ENCODE peak calls at places on chromosomes 11 and 22, in four cellular contexts. One of them, this sample, is unnamed.

GRCh38 chr11:87299041-87299481 is 261.3 kb downstream of the TMEM135 start:
- DNase-seq in H1: no peak
- DNase-seq in endodermal cell: peak
- DNase-seq in IMR-90: no peak
- DNase-seq in this sample: no peak

GRCh38 chr11:64772318-64773018 is 5.9 kb downstream of the SF1 start:
- DNase-seq in H1: no peak
- DNase-seq in endodermal cell: no peak
- DNase-seq in IMR-90: no peak
- DNase-seq in this sample: no peak

GRCh38 chr11:27701262-27702105 is 1.2 kb upstream of the BDNF start:
- DNase-seq in H1: no peak
- DNase-seq in endodermal cell: no peak
- DNase-seq in IMR-90: peak
- DNase-seq in this sample: no peak

GRCh38 chr11:73389134-73389525 is 12.9 kb downstream of the RELT start:
- DNase-seq in H1: no peak
- DNase-seq in endodermal cell: no peak
- DNase-seq in IMR-90: no peak
- DNase-seq in this sample: no peak

GRCh38 chr11:122486793-122487495 is 168.6 kb upstream of the UBASH3B start:
- DNase-seq in H1: peak
- DNase-seq in endodermal cell: peak
- DNase-seq in IMR-90: peak
- DNase-seq in this sample: peak

GRCh38 chr11:116927163-116927772 is 89.8 kb upstream of the APOA1 start:
- DNase-seq in H1: no peak
- DNase-seq in endodermal cell: no peak
- DNase-seq in IMR-90: no peak
- DNase-seq in this sample: no peak

GRCh38 chr11:120057595-120058581 is 80.0 kb downstream of the TRIM29 start:
- DNase-seq in H1: peak
- DNase-seq in endodermal cell: peak
- DNase-seq in IMR-90: no peak
- DNase-seq in this sample: peak

GRCh38 chr22:48755332-48755949 is 1072.2 kb downstream of the BRD1 start:
- DNase-seq in H1: no peak
- DNase-seq in endodermal cell: peak
- DNase-seq in IMR-90: no peak
- DNase-seq in this sample: no peak

GRCh38 chr11:131785801-131786200 is 415.4 kb downstream of the NTM start:
- DNase-seq in H1: no peak
- DNase-seq in endodermal cell: no peak
- DNase-seq in IMR-90: no peak
- DNase-seq in this sample: no peak

GRCh38 chr11:22690891-22691290 is 24.5 kb downstream of the GAS2 start:
- DNase-seq in H1: no peak
- DNase-seq in endodermal cell: no peak
- DNase-seq in IMR-90: no peak
- DNase-seq in this sample: no peak

GRCh38 chr22:19419464-19420178 is 11.9 kb downstream of the HIRA start:
- DNase-seq in H1: no peak
- DNase-seq in endodermal cell: peak
- DNase-seq in IMR-90: peak
- DNase-seq in this sample: no peak

GRCh38 chr11:66011239-66011784 is 496 bp upstream of the CST6 start:
- DNase-seq in H1: no peak
- DNase-seq in endodermal cell: peak
- DNase-seq in IMR-90: peak
- DNase-seq in this sample: peak

GRCh38 chr22:38715852-38716251 is 10.1 kb downstream of the GTPBP1 start:
- DNase-seq in H1: no peak
- DNase-seq in endodermal cell: no peak
- DNase-seq in IMR-90: no peak
- DNase-seq in this sample: no peak

GRCh38 chr11:13486926-13487660 is 8.7 kb downstream of the PTH start:
- DNase-seq in H1: peak
- DNase-seq in endodermal cell: peak
- DNase-seq in IMR-90: no peak
- DNase-seq in this sample: no peak

GRCh38 chr11:14418801-14419417 is 59.9 kb upstream of the RRAS2 start:
- DNase-seq in H1: no peak
- DNase-seq in endodermal cell: peak
- DNase-seq in IMR-90: peak
- DNase-seq in this sample: no peak

GRCh38 chr11:75637998-75638397 is 30.8 kb downstream of the MAP6 start:
- DNase-seq in H1: no peak
- DNase-seq in endodermal cell: no peak
- DNase-seq in IMR-90: no peak
- DNase-seq in this sample: no peak

GRCh38 chr22:48065852-48066251 is 1303.4 kb downstream of the TBC1D22A start:
- DNase-seq in H1: no peak
- DNase-seq in endodermal cell: no peak
- DNase-seq in IMR-90: no peak
- DNase-seq in this sample: no peak

GRCh38 chr11:79092791-79093313 is 348.0 kb downstream of the TENM4 start:
- DNase-seq in H1: no peak
- DNase-seq in endodermal cell: no peak
- DNase-seq in IMR-90: peak
- DNase-seq in this sample: no peak

GRCh38 chr11:130533871-130534270 is 85.4 kb downstream of the ADAMTS15 start:
- DNase-seq in H1: no peak
- DNase-seq in endodermal cell: no peak
- DNase-seq in IMR-90: no peak
- DNase-seq in this sample: no peak
- H3K9ac ChIP-seq in H1: no peak
- H3K9ac ChIP-seq in endodermal cell: no peak
- H3K9ac ChIP-seq in IMR-90: no peak
- H3K9ac ChIP-seq in this sample: no peak

DNA sequence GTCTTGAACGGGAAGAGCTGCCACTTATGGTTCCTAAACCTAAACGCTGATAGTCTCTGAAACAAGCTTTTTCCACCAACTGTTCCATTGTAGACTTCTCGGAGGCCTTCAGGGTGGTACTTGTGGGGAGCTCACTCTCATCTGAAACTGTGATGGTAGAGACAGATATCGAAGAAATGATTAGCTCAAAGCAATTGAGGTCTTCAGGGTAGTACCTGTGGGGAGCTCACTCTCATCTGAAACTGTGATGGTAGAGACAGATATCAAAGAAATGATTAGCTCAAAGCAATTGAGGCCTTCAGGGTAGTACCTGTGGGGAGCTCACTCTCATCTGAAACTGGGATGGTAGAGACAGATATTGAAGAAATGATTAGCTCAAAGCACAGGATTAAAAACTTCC is 175.7 kb downstream of the SWAP70 start:
- DNase-seq in H1: no peak
- DNase-seq in endodermal cell: no peak
- DNase-seq in IMR-90: no peak
- DNase-seq in this sample: no peak
- H3K9ac ChIP-seq in H1: no peak
- H3K9ac ChIP-seq in endodermal cell: no peak
- H3K9ac ChIP-seq in IMR-90: no peak
- H3K9ac ChIP-seq in this sample: no peak

DNA sequence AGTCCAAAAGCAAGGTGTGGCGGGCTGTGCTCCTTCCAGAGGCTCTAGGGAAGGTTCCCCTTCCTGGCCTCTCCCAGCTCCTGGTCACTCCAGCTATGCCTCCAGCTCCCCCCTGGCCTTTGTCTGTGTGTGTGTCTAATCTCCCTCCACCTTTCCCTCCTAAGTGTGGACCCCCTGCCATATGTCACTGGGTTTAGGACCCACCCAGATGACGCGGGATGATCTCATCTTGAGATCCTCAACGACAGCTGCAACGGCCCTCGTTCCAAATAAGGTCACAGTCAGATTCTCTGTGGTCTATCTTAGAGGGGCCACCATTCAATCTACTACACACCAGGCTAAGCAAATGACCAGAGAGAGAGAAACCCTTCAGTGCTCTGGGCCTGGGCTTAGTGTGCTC is 107.9 kb downstream of the ARHGAP8 start:
- DNase-seq in H1: no peak
- DNase-seq in endodermal cell: no peak
- DNase-seq in IMR-90: no peak
- DNase-seq in this sample: no peak
- H3K9ac ChIP-seq in H1: no peak
- H3K9ac ChIP-seq in endodermal cell: no peak
- H3K9ac ChIP-seq in IMR-90: no peak
- H3K9ac ChIP-seq in this sample: no peak

DNA sequence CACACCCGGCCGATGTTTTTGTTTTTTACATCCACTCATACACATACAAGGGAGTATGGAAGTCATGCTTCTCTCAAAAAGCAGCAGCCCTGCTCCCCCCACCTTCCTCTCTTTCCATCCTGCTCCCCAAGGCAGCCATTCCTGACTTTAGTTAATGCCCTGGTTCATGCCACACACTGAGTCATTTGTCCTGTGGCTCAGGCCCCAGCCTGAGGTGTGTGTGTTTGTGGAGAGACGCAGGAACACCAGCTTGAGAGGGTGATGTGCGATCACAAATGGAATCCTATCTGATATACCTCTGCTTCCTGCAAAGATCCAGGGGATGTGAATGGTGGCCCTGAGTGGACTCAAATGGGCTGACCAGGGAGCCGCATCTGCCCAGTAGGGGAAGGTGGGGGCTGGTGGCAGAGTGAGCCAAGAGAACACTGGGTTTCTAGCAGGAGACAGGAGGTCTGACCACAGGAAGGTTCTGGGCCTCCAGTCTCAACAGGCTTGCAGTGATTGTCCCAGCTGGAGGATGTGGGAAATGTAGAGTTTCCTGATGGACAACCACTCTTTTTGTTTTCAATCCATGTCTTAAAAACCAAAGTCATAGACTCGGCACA is 86.7 kb downstream of the OSBP2 start:
- DNase-seq in H1: no peak
- DNase-seq in endodermal cell: no peak
- DNase-seq in IMR-90: peak
- DNase-seq in this sample: no peak
- H3K9ac ChIP-seq in H1: no peak
- H3K9ac ChIP-seq in endodermal cell: no peak
- H3K9ac ChIP-seq in IMR-90: no peak
- H3K9ac ChIP-seq in this sample: no peak

DNA sequence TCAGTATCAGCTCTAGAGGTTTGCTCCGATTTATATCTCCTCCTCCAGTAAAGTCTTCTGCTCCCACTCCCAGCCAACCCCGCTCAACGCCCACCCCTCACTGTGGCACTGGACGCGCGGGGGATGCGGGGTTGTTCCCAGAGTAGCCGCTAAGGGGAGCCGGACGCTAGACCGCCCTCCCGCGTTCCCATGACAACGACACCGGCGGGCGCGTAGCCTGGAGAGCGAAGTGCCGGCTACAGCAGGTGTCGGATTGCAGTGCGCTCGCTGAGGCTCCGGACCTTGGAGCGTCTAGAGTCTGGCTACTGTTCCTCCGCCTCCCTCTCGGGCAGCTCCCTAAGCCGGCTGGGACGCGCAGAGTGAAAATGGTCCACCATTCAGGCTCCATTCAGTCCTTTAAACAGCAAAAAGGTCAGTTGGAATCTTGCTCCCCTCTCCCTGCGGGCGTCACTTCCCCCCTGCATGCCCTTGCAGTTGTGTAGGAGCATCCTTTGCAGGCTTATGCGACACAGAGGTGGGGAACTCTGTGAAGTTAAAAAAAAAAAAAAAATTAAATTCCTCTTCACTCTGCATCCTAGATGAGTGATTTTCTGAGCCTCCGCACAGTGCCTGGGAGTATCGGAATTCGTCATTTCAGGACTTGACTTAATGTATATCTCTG is at the start of gene ANO3:
- DNase-seq in H1: peak
- DNase-seq in endodermal cell: peak
- DNase-seq in IMR-90: peak
- DNase-seq in this sample: peak
- H3K9ac ChIP-seq in H1: peak
- H3K9ac ChIP-seq in endodermal cell: no peak
- H3K9ac ChIP-seq in IMR-90: no peak
- H3K9ac ChIP-seq in this sample: no peak

DNA sequence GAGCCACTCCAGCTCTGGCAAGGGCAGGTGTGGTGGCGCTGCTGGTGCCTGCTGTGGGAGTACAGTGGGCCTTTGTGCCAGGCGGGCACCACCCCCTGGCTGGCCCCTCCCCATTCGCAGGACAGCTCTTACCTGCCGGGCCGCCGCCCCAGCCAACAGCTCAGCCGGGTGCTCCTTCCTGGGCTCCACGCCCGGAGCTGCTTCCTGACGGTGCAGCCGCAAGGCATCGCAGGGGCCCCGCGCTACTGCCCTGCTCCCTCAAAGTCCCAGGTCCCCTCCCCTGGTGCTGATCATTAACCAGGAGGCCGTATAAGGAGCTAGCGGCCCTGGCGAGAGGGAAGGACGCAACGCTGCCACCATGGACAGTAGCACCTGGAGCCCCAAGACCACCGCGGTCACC is at the start of gene SLC5A1:
- DNase-seq in H1: no peak
- DNase-seq in endodermal cell: no peak
- DNase-seq in IMR-90: no peak
- DNase-seq in this sample: no peak
- H3K9ac ChIP-seq in H1: no peak
- H3K9ac ChIP-seq in endodermal cell: no peak
- H3K9ac ChIP-seq in IMR-90: no peak
- H3K9ac ChIP-seq in this sample: no peak

GRCh38 chr11:130023204-130023603 is 20.6 kb upstream of the PRDM10 start:
- DNase-seq in H1: no peak
- DNase-seq in endodermal cell: no peak
- DNase-seq in IMR-90: peak
- DNase-seq in this sample: no peak
- H3K9ac ChIP-seq in H1: no peak
- H3K9ac ChIP-seq in endodermal cell: no peak
- H3K9ac ChIP-seq in IMR-90: no peak
- H3K9ac ChIP-seq in this sample: no peak

GRCh38 chr11:26571861-26572654 is at the start of gene MUC15:
- DNase-seq in H1: no peak
- DNase-seq in endodermal cell: peak
- DNase-seq in IMR-90: no peak
- DNase-seq in this sample: no peak
- H3K9ac ChIP-seq in H1: no peak
- H3K9ac ChIP-seq in endodermal cell: no peak
- H3K9ac ChIP-seq in IMR-90: no peak
- H3K9ac ChIP-seq in this sample: no peak

GRCh38 chr11:96090711-96091110 is 166.8 kb upstream of the MTMR2 start:
- DNase-seq in H1: no peak
- DNase-seq in endodermal cell: no peak
- DNase-seq in IMR-90: peak
- DNase-seq in this sample: no peak
- H3K9ac ChIP-seq in H1: no peak
- H3K9ac ChIP-seq in endodermal cell: no peak
- H3K9ac ChIP-seq in IMR-90: no peak
- H3K9ac ChIP-seq in this sample: no peak

GRCh38 chr22:42688914-42689275 is 31.8 kb downstream of the A4GALT start:
- DNase-seq in H1: no peak
- DNase-seq in endodermal cell: peak
- DNase-seq in IMR-90: no peak
- DNase-seq in this sample: no peak
- H3K9ac ChIP-seq in H1: no peak
- H3K9ac ChIP-seq in endodermal cell: no peak
- H3K9ac ChIP-seq in IMR-90: peak
- H3K9ac ChIP-seq in this sample: peak